ENCODE peak calls at places on chromosomes 2 and 18, in seven cellular contexts. U is mesendoderm; R is gastrocnemius medialis; J is BE2C; O is effector memory CD4-positive, alpha-beta T cell; C is astrocyte of the cerebellum; W is AG10803. K is an unnamed sample.

GRCh38 chr18:24734058-24734457 is 273.6 kb downstream of the HRH4 start:
- DNase-seq in U (peak), C (no peak), W (no peak), R (no peak), O (no peak), J (no peak), K (no peak)

GRCh38 chr2:38771632-38772031 is 6.4 kb upstream of the GEMIN6 start:
- DNase-seq in J (no peak), O (no peak), U (no peak), W (peak), C (no peak), R (no peak), K (no peak)

GRCh38 chr2:3594493-3595281 is at the start of gene COLEC11:
- DNase-seq in R (no peak), J (peak), W (peak), C (no peak), O (no peak), U (peak), K (no peak)

GRCh38 chr2:117684919-117685318 is 129.6 kb upstream of the DDX18 start:
- DNase-seq in R (no peak), J (no peak), C (no peak), O (no peak), W (no peak), U (no peak), K (no peak)

GRCh38 chr2:101860782-101861181 is 131.0 kb upstream of the IL1R2 start:
- DNase-seq in O (no peak), W (no peak), C (no peak), J (no peak), R (no peak), U (no peak), K (no peak)

GRCh38 chr18:24293254-24293653 is 104.4 kb downstream of the OSBPL1A start:
- DNase-seq in O (no peak), R (no peak), W (no peak), J (no peak), C (no peak), U (peak), K (no peak)

GRCh38 chr2:55439101-55439397 is 19.4 kb upstream of the CCDC88A start:
- DNase-seq in U (no peak), J (no peak), R (no peak), W (no peak), O (no peak), C (no peak), K (no peak)

GRCh38 chr2:105537466-105537865 is 138.6 kb upstream of the FHL2 start:
- DNase-seq in W (no peak), R (no peak), C (no peak), J (no peak), U (no peak), O (no peak), K (no peak)

GRCh38 chr2:112881217-112882000 is 29.6 kb upstream of the IL37 start:
- DNase-seq in C (peak), O (no peak), W (peak), R (peak), J (no peak), U (peak), K (no peak)

GRCh38 chr2:186968277-186968676 is 119.3 kb upstream of the ZSWIM2 start:
- DNase-seq in C (no peak), O (no peak), U (no peak), R (no peak), W (no peak), J (no peak), K (no peak)

GRCh38 chr2:178304262-178304661 is 110.0 kb downstream of the OSBPL6 start:
- DNase-seq in W (no peak), O (no peak), R (no peak), C (no peak), J (no peak), U (no peak), K (no peak)

DNA sequence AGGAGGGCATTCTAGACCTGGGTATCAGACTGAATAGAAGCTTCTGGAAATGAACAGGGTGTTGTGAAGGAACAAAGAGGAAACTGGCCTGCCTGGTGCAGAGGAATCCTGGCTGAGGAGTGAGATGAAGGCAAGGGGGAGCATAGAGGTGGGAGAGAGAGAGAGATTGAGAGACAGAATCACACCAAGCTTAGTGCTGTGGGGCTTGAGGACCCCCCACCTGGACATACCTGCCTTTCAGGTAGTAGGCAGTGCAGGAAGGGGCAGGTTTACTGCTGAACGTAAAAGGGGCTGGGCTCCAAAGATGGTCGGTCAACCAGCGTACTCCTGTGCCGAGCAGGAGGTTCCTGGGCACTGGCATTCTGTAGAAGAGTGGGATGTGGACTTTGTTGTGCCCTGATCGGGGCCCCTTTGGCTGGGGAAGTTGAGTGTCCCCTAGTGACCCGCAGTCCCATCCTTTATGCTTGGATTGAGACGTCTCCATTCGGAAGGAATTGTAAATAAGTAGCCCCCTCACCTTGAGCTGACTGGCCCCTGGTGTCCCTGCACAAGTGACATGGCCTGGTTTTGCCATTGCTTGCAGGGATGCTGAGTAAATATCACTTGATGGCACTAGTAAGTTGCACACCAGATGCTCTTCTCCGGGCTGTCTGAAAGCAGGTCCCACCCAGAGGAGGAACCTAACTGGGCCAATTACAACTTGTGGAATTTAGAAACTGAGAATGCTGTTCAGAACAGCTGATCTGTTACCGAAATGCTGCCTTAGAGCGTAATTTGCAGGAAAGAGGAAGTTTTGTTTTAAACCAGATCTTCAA is 1.4 kb downstream of the UBE2F start:
- DNase-seq in U (no peak), W (peak), C (no peak), J (no peak), R (peak), O (no peak), K (peak)
- H3K4me3 ChIP-seq in U (peak), W (peak), C (peak), J (peak), R (peak), O (peak), K (peak)

GRCh38 chr2:206647985-206648384 is 5.7 kb downstream of the FAM237A start:
- DNase-seq in J (no peak), O (no peak), C (no peak), W (peak), U (no peak), R (no peak), K (no peak)

GRCh38 chr2:206639636-206640035 is 2.7 kb upstream of the FAM237A start:
- DNase-seq in W (no peak), O (no peak), C (no peak), R (no peak), J (no peak), U (no peak), K (no peak)

GRCh38 chr2:206642075-206643025 is at the start of gene FAM237A:
- DNase-seq in W (peak), R (no peak), J (peak), U (peak), O (no peak), C (peak), K (peak)
- H3K4me3 ChIP-seq in W (no peak), R (no peak), J (peak), U (peak), O (no peak), C (no peak), K (no peak)

DNA sequence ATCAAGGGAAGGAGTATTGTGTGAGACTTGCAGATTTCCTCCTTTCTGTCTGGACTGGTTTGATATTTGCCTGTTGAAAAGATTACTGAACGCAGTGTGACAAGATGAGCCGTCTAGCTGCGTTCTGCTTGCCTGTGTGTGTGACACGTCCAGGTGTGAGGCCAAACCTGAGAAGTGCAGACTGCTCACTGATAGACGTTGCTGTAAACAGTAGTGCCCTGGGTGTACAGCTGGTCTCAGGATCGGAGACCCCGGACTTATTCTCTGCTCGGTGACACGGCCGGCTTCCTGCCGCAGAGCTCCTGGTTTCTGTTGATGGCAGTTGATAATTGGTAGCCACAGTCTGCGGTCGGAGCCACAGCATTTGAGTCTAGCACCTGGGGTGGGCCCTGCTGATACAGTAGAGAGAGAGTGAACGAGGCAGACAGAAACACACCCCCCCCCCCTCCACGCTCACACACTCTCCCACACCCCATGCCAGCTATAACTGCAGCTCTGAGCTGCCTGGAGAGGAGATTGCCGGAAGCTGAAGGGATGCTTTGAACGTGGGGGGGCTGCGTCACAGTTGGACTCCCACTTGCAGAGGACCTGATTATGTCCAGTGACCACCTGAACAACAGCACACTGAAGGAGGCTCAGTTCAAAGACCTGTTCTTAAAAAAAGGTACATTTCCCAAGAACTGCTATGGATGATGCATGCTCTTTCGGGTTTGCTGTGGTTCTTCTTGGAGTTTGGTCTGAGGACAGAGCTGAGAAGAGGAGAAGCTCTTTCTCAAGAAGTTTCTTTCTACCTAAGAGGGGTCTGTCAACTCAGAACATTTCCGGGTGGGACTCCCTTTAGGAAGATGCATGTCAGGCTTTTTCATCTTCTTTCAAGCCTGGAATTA is 114.0 kb downstream of the FAM210A start:
- DNase-seq in W (no peak), C (no peak), J (peak), R (no peak), O (peak), U (peak), K (no peak)
- H3K4me3 ChIP-seq in W (peak), C (peak), J (peak), R (peak), O (peak), U (no peak), K (no peak)

DNA sequence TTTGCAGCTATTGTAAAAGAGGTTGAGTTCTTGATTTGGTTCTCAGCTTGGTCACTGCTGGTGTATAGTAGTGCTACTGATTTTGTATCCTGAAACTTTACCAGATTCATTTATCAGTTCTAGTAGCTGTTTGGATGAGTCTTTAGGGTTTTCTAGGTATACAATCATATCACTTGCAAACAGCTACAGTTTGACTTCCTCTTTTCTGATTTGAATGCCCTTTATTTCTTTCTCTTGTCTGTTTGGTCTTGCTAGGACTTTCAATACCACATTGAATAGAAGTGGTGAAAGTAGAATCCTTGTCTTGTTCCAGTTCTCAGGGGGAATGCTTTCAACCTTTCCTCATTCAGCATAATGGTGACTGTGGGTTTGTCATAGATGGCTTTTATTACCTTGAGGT is 210.5 kb upstream of the DPP10 start:
- DNase-seq in R (no peak), W (no peak), O (no peak), J (no peak), C (no peak), U (no peak), K (no peak)
- H3K4me3 ChIP-seq in R (no peak), W (no peak), O (no peak), J (no peak), C (no peak), U (no peak), K (no peak)

K was measured in kidney epithelial cell.